ENCODE peak calls at places on chromosome 3, in nine cellular contexts. F is IMR-90, V is suprapubic skin, S is H9, B is HTR-8/SVneo, X is cardiac fibroblast, M is heart right ventricle, P is dermis blood vessel endothelial cell, Z is small intestine. W is an unnamed sample.

GRCh38 chr3:187714404-187714979 is 12.1 kb upstream of the RTP2 start:
- DNase-seq in V (no peak), F (peak; percentile 73), M (peak; percentile 80), Z (peak; percentile 83), P (peak; percentile 85), B (peak; percentile 65), S (peak; percentile 84), X (peak; percentile 83), W (peak; percentile 54)

GRCh38 chr3:64063982-64064438 is 40.7 kb upstream of the PSMD6 start:
- DNase-seq in S (no peak), Z (no peak), V (no peak), P (no peak), F (no peak), X (no peak), M (no peak), B (no peak), W (no peak)

GRCh38 chr3:39494781-39495180 is 27.3 kb downstream of the MOBP start:
- DNase-seq in S (no peak), V (no peak), B (no peak), Z (no peak), X (no peak), F (no peak), M (no peak), P (peak; percentile 24), W (no peak)

GRCh38 chr3:25027639-25028038 is 400.4 kb upstream of the RARB start:
- DNase-seq in B (no peak), P (no peak), V (no peak), M (no peak), F (no peak), Z (no peak), S (no peak), X (no peak), W (no peak)

GRCh38 chr3:53703630-53704362 is 142.4 kb downstream of the CHDH start:
- DNase-seq in P (no peak), M (no peak), X (no peak), Z (no peak), F (no peak), S (no peak), B (no peak), V (no peak), W (no peak)

GRCh38 chr3:136925425-136926190 is 32.2 kb upstream of the IL20RB start:
- DNase-seq in F (no peak), V (no peak), P (no peak), X (no peak), B (no peak), M (no peak), S (no peak), Z (no peak), W (no peak)

GRCh38 chr3:13577181-13578121 is 28.5 kb downstream of the FBLN2 start:
- DNase-seq in S (no peak), Z (no peak), V (no peak), P (no peak), F (no peak), B (no peak), M (no peak), X (no peak), W (no peak)

GRCh38 chr3:160616721-160617120 is 51.4 kb upstream of the KPNA4 start:
- DNase-seq in M (peak; percentile 12), P (no peak), S (no peak), V (no peak), Z (no peak), B (no peak), X (peak; percentile 62), F (peak; percentile 71), W (no peak)

GRCh38 chr3:135229018-135229495 is 434.0 kb downstream of the EPHB1 start:
- DNase-seq in V (no peak), M (peak; percentile 18), S (peak; percentile 68), Z (peak; percentile 59), X (no peak), F (no peak), B (no peak), P (no peak), W (no peak)

GRCh38 chr3:142649996-142650693 is 54.0 kb downstream of the PLS1 start:
- DNase-seq in S (no peak), V (no peak), P (peak; percentile 4), B (no peak), Z (no peak), X (peak; percentile 60), F (no peak), M (no peak), W (no peak)

GRCh38 chr3:159432721-159433300 is 555.8 kb upstream of the IL12A start:
- DNase-seq in S (no peak), B (no peak), M (no peak), P (peak; percentile 20), Z (no peak), X (peak; percentile 77), F (peak; percentile 3), V (no peak), W (no peak)

GRCh38 chr3:147653309-147653923 is 244.3 kb downstream of the ZIC1 start:
- DNase-seq in M (no peak), V (no peak), P (no peak), S (no peak), F (no peak), Z (no peak), X (no peak), B (no peak), W (no peak)

GRCh38 chr3:184808021-184808420 is 3.9 kb upstream of the VPS8 start:
- DNase-seq in F (no peak), S (peak; percentile 81), Z (no peak), M (no peak), B (no peak), X (no peak), P (no peak), V (no peak), W (no peak)

GRCh38 chr3:151845506-151845905 is 27.9 kb upstream of the SUCNR1 start:
- DNase-seq in F (no peak), V (no peak), M (no peak), B (no peak), S (no peak), Z (no peak), P (no peak), X (no peak), W (no peak)

GRCh38 chr3:167396075-167396474 is 16.0 kb upstream of the ZBBX start:
- DNase-seq in Z (no peak), P (no peak), V (no peak), X (no peak), M (no peak), F (no peak), S (no peak), B (no peak), W (no peak)

GRCh38 chr3:12999147-13000140 is 73.8 kb downstream of the IQSEC1 start:
- DNase-seq in F (no peak), P (no peak), Z (peak; percentile 72), X (no peak), S (no peak), V (peak; percentile 94), B (no peak), M (peak; percentile 89), W (no peak)

GRCh38 chr3:42179110-42179725 is 86.8 kb downstream of the CCK start:
- DNase-seq in P (peak; percentile 77), S (peak; percentile 66), F (peak; percentile 93), B (peak; percentile 78), X (peak; percentile 88), M (no peak), V (no peak), Z (peak; percentile 89), W (peak; percentile 89)

GRCh38 chr3:38028621-38029361 is 651 bp downstream of the PLCD1 start:
- DNase-seq in S (no peak), X (no peak), V (peak; percentile 82), M (no peak), B (no peak), P (no peak), Z (no peak), F (no peak), W (no peak)

GRCh38 chr3:39705351-39705900 is 104.0 kb upstream of the MYRIP start:
- DNase-seq in Z (no peak), B (no peak), M (no peak), F (no peak), S (no peak), V (no peak), X (peak; percentile 6), P (no peak), W (no peak)

GRCh38 chr3:131597816-131598215 is 95.0 kb upstream of the MRPL3 start:
- DNase-seq in M (no peak), V (no peak), S (no peak), B (no peak), P (no peak), X (no peak), F (no peak), Z (peak; percentile 27), W (no peak)

GRCh38 chr3:105700575-105700974 is 168.2 kb downstream of the CBLB start:
- DNase-seq in V (no peak), Z (no peak), M (no peak), F (no peak), S (no peak), B (no peak), X (no peak), P (no peak), W (no peak)

GRCh38 chr3:44355634-44356033 is 17.1 kb downstream of the TCAIM start:
- DNase-seq in B (peak; percentile 64), P (peak; percentile 48), Z (no peak), F (peak; percentile 91), X (peak; percentile 89), S (no peak), V (no peak), M (peak; percentile 41), W (peak; percentile 39)

GRCh38 chr3:5304789-5305680 is 117.5 kb downstream of the EDEM1 start:
- DNase-seq in P (peak; percentile 48), V (no peak), F (peak; percentile 44), S (peak; percentile 60), X (peak; percentile 55), B (peak; percentile 21), Z (peak; percentile 70), M (peak; percentile 27), W (no peak)

GRCh38 chr3:161548301-161548700 is 51.7 kb downstream of the OTOL1 start:
- DNase-seq in B (no peak), F (no peak), Z (no peak), M (no peak), V (no peak), P (no peak), X (peak; percentile 6), S (no peak), W (no peak)

GRCh38 chr3:14453368-14453710 is 50.9 kb downstream of the SLC6A6 start:
- DNase-seq in V (no peak), P (no peak), M (no peak), B (no peak), S (no peak), F (no peak), X (no peak), Z (no peak), W (no peak)

GRCh38 chr3:136586580-136586979 is 165.6 kb downstream of the STAG1 start:
- DNase-seq in X (no peak), P (no peak), M (no peak), F (peak; percentile 4), B (no peak), S (no peak), Z (no peak), V (no peak), W (no peak)

GRCh38 chr3:127570520-127570919 is 20.0 kb downstream of the TPRA1 start:
- DNase-seq in B (no peak), M (no peak), F (no peak), X (no peak), V (no peak), Z (peak; percentile 61), S (no peak), P (no peak), W (no peak)

GRCh38 chr3:146067048-146067447 is 93.9 kb downstream of the PLOD2 start:
- DNase-seq in B (peak; percentile 10), V (no peak), S (no peak), P (no peak), M (no peak), F (peak; percentile 90), Z (no peak), X (peak; percentile 86), W (peak; percentile 29)

GRCh38 chr3:72336821-72337479 is 511.3 kb downstream of the SHQ1 start:
- DNase-seq in X (peak; percentile 89), Z (peak; percentile 91), M (peak; percentile 89), F (peak; percentile 46), B (no peak), P (peak; percentile 45), V (peak; percentile 90), S (peak; percentile 76), W (no peak)

GRCh38 chr3:71194785-71195184 is 388.7 kb downstream of the FOXP1 start:
- DNase-seq in B (no peak), S (peak; percentile 33), X (no peak), P (no peak), F (no peak), V (no peak), M (no peak), Z (no peak), W (no peak)

GRCh38 chr3:14440531-14441239 is 38.3 kb downstream of the SLC6A6 start:
- DNase-seq in P (peak; percentile 72), X (no peak), Z (no peak), M (no peak), F (peak; percentile 48), V (no peak), B (peak; percentile 58), S (peak; percentile 69), W (no peak)

W was measured in amniotic stem cell.